ENCODE peak calls at places on chromosomes 16 and 17, in seven cellular contexts. One of them, this sample, is unnamed.

GRCh38 chr17:11948791-11949190 is 48.5 kb downstream of the ZNF18 start:
- DNase-seq in Peyer's patch: no peak
- DNase-seq in adrenal gland: peak; percentile 84
- DNase-seq in osteocyte: no peak
- DNase-seq in colonic mucosa: no peak
- DNase-seq in A549: no peak
- DNase-seq in fibroblast of mammary gland: peak; percentile 89
- DNase-seq in this sample: peak; percentile 10

GRCh38 chr17:63436523-63437110 is 9.5 kb downstream of the CYB561 start:
- DNase-seq in colonic mucosa: no peak
- DNase-seq in A549: no peak
- DNase-seq in Peyer's patch: no peak
- DNase-seq in adrenal gland: no peak
- DNase-seq in fibroblast of mammary gland: peak; percentile 61
- DNase-seq in osteocyte: no peak
- DNase-seq in this sample: no peak

GRCh38 chr17:82859431-82860403 is 19.9 kb upstream of the ZNF750 start:
- DNase-seq in Peyer's patch: peak; percentile 53
- DNase-seq in colonic mucosa: no peak
- DNase-seq in osteocyte: no peak
- DNase-seq in adrenal gland: peak; percentile 93
- DNase-seq in fibroblast of mammary gland: peak; percentile 54
- DNase-seq in A549: peak; percentile 41
- DNase-seq in this sample: no peak

GRCh38 chr17:76793775-76794174 is 55.9 kb downstream of the MFSD11 start:
- DNase-seq in osteocyte: no peak
- DNase-seq in A549: peak; percentile 59
- DNase-seq in colonic mucosa: no peak
- DNase-seq in Peyer's patch: no peak
- DNase-seq in fibroblast of mammary gland: peak; percentile 41
- DNase-seq in adrenal gland: no peak
- DNase-seq in this sample: no peak

GRCh38 chr17:8995711-8996110 is 25.6 kb upstream of the NTN1 start:
- DNase-seq in adrenal gland: no peak
- DNase-seq in osteocyte: no peak
- DNase-seq in Peyer's patch: no peak
- DNase-seq in colonic mucosa: no peak
- DNase-seq in A549: no peak
- DNase-seq in fibroblast of mammary gland: no peak
- DNase-seq in this sample: no peak

GRCh38 chr17:41957058-41957868 is 9.3 kb upstream of the CNP start:
- DNase-seq in Peyer's patch: no peak
- DNase-seq in colonic mucosa: no peak
- DNase-seq in adrenal gland: no peak
- DNase-seq in A549: no peak
- DNase-seq in osteocyte: no peak
- DNase-seq in fibroblast of mammary gland: no peak
- DNase-seq in this sample: no peak

GRCh38 chr16:77276686-77277085 is 77.5 kb downstream of the SYCE1L start:
- DNase-seq in Peyer's patch: no peak
- DNase-seq in adrenal gland: no peak
- DNase-seq in colonic mucosa: no peak
- DNase-seq in A549: no peak
- DNase-seq in osteocyte: no peak
- DNase-seq in fibroblast of mammary gland: peak; percentile 12
- DNase-seq in this sample: no peak

GRCh38 chr17:74994440-74994839 is 7.0 kb downstream of the CDR2L start:
- DNase-seq in adrenal gland: no peak
- DNase-seq in fibroblast of mammary gland: peak; percentile 64
- DNase-seq in A549: no peak
- DNase-seq in osteocyte: no peak
- DNase-seq in colonic mucosa: no peak
- DNase-seq in Peyer's patch: no peak
- DNase-seq in this sample: no peak

GRCh38 chr16:3745751-3746355 is 28.5 kb upstream of the TRAP1 start:
- DNase-seq in osteocyte: no peak
- DNase-seq in A549: no peak
- DNase-seq in Peyer's patch: no peak
- DNase-seq in fibroblast of mammary gland: peak; percentile 53
- DNase-seq in colonic mucosa: no peak
- DNase-seq in adrenal gland: peak; percentile 60
- DNase-seq in this sample: no peak

GRCh38 chr16:73396556-73396955 is 348.6 kb upstream of the ZFHX3 start:
- DNase-seq in osteocyte: no peak
- DNase-seq in A549: no peak
- DNase-seq in colonic mucosa: no peak
- DNase-seq in fibroblast of mammary gland: no peak
- DNase-seq in adrenal gland: no peak
- DNase-seq in Peyer's patch: no peak
- DNase-seq in this sample: no peak

GRCh38 chr17:78063489-78063888 is 65.1 kb downstream of the TMC6 start:
- DNase-seq in Peyer's patch: no peak
- DNase-seq in A549: no peak
- DNase-seq in adrenal gland: no peak
- DNase-seq in fibroblast of mammary gland: no peak
- DNase-seq in osteocyte: no peak
- DNase-seq in colonic mucosa: no peak
- DNase-seq in this sample: no peak

GRCh38 chr17:78723001-78723796 is 58.9 kb downstream of the CYTH1 start:
- DNase-seq in colonic mucosa: no peak
- DNase-seq in Peyer's patch: no peak
- DNase-seq in A549: no peak
- DNase-seq in osteocyte: no peak
- DNase-seq in fibroblast of mammary gland: no peak
- DNase-seq in adrenal gland: no peak
- DNase-seq in this sample: no peak

DNA sequence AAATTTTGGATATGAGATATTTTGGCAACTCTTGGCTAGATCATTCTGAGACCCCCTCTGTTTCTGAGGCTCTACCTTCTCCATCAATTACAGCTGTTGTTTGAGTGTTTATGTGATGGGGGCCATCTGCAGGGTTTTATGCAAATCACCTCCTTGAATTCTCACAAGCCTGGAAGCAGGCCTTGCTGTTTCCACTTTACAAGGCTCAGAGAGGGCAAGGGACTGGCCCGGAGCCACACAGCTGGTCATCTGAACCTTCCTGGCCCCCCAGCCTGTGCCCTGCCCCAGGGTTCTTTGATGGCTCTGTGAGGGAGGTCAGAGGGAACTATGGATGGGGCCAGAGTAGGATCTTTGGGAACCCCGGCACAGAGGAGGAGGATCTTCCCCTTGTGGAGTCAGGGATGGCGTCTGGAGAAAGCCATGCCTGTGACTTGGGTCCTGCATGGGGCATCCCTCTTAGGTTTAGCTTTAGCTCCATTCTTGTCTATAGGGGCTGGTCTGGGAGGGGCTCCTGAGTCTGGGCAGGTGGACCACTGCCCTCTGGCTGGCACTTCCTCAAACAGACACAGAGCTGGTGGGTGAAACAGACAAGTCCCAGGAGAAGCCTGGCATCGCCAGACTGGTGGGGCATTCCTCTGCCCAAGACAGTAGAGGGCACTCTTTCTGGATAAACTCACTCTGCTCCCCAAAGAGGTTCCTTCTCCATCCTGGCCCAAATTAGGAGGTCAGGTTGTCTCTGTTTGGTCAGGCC is 26.2 kb downstream of the IL21R start:
- DNase-seq in A549: no peak
- DNase-seq in adrenal gland: no peak
- DNase-seq in colonic mucosa: peak; percentile 11
- DNase-seq in osteocyte: peak; percentile 69
- DNase-seq in Peyer's patch: no peak
- DNase-seq in fibroblast of mammary gland: no peak
- DNase-seq in this sample: no peak
- TF ChIP-seq CTCF in A549: no peak
- TF ChIP-seq CTCF in adrenal gland: no peak
- TF ChIP-seq CTCF in colonic mucosa: no peak
- TF ChIP-seq CTCF in osteocyte: peak; percentile 8
- TF ChIP-seq CTCF in Peyer's patch: no peak
- TF ChIP-seq CTCF in fibroblast of mammary gland: peak; percentile 3
- TF ChIP-seq CTCF in this sample: no peak

GRCh38 chr16:525123-525519 is 2.4 kb upstream of the CAPN15 start:
- DNase-seq in adrenal gland: no peak
- DNase-seq in Peyer's patch: no peak
- DNase-seq in osteocyte: no peak
- DNase-seq in colonic mucosa: no peak
- DNase-seq in A549: no peak
- DNase-seq in fibroblast of mammary gland: no peak
- DNase-seq in this sample: no peak

GRCh38 chr16:524274-525011 is 3.1 kb upstream of the CAPN15 start:
- DNase-seq in A549: no peak
- DNase-seq in adrenal gland: no peak
- DNase-seq in colonic mucosa: no peak
- DNase-seq in fibroblast of mammary gland: no peak
- DNase-seq in osteocyte: no peak
- DNase-seq in Peyer's patch: no peak
- DNase-seq in this sample: no peak

GRCh38 chr16:526181-527014 is 1.1 kb upstream of the CAPN15 start:
- DNase-seq in osteocyte: no peak
- DNase-seq in Peyer's patch: no peak
- DNase-seq in adrenal gland: peak; percentile 76
- DNase-seq in fibroblast of mammary gland: peak; percentile 41
- DNase-seq in A549: no peak
- DNase-seq in colonic mucosa: no peak
- DNase-seq in this sample: no peak

GRCh38 chr16:527015-527903 is at the start of gene CAPN15:
- DNase-seq in fibroblast of mammary gland: peak; percentile 74
- DNase-seq in colonic mucosa: peak; percentile 85
- DNase-seq in osteocyte: peak; percentile 97
- DNase-seq in Peyer's patch: peak; percentile 79
- DNase-seq in A549: peak; percentile 61
- DNase-seq in adrenal gland: peak; percentile 89
- DNase-seq in this sample: peak; percentile 69

DNA sequence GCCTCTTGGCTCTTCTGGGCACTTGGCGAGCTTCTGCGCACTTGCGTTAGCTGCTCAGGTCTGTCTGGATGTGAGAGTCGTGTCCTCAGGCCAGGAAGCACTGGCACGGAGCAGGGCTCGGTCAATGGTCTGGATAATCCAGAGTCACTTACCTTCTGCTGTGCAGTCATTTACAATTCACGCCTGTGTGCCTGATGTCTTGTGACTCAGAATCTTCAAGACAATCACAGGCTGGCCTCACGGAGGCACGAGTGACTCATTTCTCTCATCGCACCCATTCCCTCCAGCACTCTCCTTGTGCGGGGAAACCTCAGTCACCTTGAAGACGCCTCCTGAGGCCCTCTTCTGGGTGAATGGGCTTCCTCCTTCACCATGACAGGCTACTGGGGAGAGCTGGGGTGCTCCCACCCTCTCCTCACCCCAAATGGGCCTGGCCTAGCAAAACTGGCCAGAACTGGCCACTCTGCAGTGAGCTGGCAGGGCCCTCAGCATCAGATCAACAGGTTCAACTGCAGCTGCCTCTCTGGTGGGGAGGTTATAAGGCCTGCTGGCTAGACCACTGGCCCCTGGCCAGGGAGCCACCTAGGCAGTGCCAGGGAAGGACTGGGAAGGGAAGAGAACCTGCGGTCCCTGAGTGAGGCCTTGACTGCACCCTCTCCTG is 1.9 kb upstream of the CAPN15 start:
- DNase-seq in fibroblast of mammary gland: peak; percentile 91
- DNase-seq in adrenal gland: peak; percentile 65
- DNase-seq in osteocyte: no peak
- DNase-seq in A549: peak; percentile 68
- DNase-seq in colonic mucosa: no peak
- DNase-seq in Peyer's patch: no peak
- DNase-seq in this sample: peak; percentile 29
- TF ChIP-seq CTCF in fibroblast of mammary gland: no peak
- TF ChIP-seq CTCF in adrenal gland: no peak
- TF ChIP-seq CTCF in osteocyte: no peak
- TF ChIP-seq CTCF in A549: no peak
- TF ChIP-seq CTCF in colonic mucosa: no peak
- TF ChIP-seq CTCF in Peyer's patch: no peak
- TF ChIP-seq CTCF in this sample: no peak

DNA sequence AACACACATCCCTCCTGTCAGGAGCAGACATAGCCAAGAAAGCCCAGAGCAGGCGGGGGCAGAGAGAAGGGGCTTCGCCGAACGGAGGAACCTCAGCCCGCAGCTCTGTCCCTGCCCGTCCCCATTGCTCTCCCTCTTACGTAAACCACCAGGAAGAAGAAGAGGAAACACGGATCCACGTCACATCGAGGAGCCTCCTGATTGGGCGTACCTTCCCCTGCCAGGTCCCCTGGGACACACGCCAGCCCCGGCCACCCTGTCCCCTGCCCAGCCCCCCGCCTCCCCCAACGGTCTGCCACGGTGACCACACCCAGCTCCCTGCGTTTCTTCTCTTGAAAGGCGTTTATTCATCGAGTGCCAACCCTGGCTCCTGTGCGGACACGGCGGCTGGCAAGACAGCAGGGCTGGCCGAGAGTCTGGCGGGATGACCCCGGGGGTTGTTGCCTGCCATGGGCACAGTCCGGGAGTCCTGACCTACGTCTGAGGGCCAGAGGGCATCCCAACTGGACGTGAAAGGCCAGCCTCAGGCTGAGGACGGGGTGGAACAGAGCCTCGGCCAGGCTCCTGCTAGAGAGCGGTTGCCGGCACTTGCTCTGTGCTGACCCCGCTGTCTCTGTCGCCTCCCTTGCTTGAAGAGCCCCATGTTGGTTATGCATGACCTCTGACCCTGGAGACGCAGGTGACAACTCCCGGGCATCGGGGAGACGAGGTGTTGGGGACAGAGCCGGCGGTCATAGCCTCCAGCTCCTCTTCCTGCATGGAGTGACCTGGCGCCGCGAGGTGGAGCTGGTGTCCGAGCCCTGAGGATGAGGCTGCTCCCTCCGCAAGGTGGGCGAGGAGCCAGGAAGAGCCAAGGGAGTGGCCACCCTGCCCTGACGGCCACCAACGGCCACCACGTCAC is 40.6 kb upstream of the ACSF3 start:
- DNase-seq in fibroblast of mammary gland: no peak
- DNase-seq in A549: peak; percentile 83
- DNase-seq in Peyer's patch: no peak
- DNase-seq in adrenal gland: no peak
- DNase-seq in osteocyte: no peak
- DNase-seq in colonic mucosa: peak; percentile 68
- DNase-seq in this sample: no peak
- TF ChIP-seq CTCF in fibroblast of mammary gland: no peak
- TF ChIP-seq CTCF in A549: peak; percentile 7
- TF ChIP-seq CTCF in Peyer's patch: no peak
- TF ChIP-seq CTCF in adrenal gland: no peak
- TF ChIP-seq CTCF in osteocyte: no peak
- TF ChIP-seq CTCF in colonic mucosa: no peak
- TF ChIP-seq CTCF in this sample: no peak

DNA sequence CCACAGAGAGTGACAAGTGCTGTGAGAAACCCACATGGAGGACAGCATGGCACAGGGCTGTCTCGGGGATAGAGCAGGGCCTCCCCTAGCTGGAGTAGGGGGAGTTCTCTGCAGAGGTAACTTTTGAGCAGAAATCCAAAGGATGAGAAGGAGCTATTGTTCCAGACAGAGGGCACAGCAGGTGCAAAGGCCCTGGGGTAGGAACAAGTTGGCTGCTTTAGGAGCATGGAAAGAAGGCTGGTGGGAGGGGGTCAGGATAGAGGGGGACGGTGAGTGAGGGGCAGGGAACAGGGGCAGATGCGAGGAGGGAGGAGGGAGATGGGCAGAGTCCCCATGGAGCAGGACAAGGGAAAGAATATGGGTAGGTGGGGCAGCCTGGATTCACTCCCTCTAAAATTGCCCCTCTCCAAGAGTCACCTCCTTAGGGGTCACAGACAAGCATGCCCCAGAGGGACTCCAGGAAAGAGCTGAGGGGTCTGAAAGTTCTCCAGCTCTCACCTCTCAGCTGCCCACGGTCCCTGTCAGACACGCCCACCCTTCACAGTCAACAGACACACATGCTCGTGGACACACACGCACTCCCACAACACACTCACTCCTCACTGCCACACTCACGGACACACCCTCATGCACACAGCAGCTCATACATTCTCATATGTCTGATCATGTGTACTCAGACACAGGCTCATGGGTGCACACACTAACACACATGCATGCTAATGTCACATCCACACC is 110.7 kb downstream of the LITAF start:
- DNase-seq in colonic mucosa: no peak
- DNase-seq in fibroblast of mammary gland: no peak
- DNase-seq in Peyer's patch: no peak
- DNase-seq in osteocyte: no peak
- DNase-seq in A549: no peak
- DNase-seq in adrenal gland: no peak
- DNase-seq in this sample: no peak
- TF ChIP-seq CTCF in colonic mucosa: no peak
- TF ChIP-seq CTCF in fibroblast of mammary gland: no peak
- TF ChIP-seq CTCF in Peyer's patch: no peak
- TF ChIP-seq CTCF in osteocyte: no peak
- TF ChIP-seq CTCF in A549: no peak
- TF ChIP-seq CTCF in adrenal gland: no peak
- TF ChIP-seq CTCF in this sample: no peak

This sample was measured in AG09319.